ENCODE peak calls at places on chromosomes 5 and 9, in four cellular contexts. Z is left ventricle myocardium inferior, Q is IMR-90, U is HCT116. N is an unnamed sample.

GRCh38 chr9:8857330-8858249 is 1058.0 kb upstream of the DMAC1 start:
- DNase-seq in Q (no peak), Z (peak), U (no peak), N (peak)

GRCh38 chr9:12718482-12719026 is 25.4 kb downstream of the TYRP1 start:
- DNase-seq in U (no peak), Q (peak), Z (no peak), N (no peak)

GRCh38 chr5:16656561-16657191 is 39.9 kb upstream of the RETREG1 start:
- DNase-seq in Z (no peak), Q (no peak), U (no peak), N (no peak)

GRCh38 chr9:36337002-36337401 is 63.1 kb downstream of the RNF38 start:
- DNase-seq in Z (no peak), Q (no peak), U (no peak), N (no peak)

GRCh38 chr9:72537011-72537545 is 15.7 kb downstream of the TMC1 start:
- DNase-seq in U (no peak), Z (no peak), Q (no peak), N (no peak)

GRCh38 chr5:1137567-1138444 is 25.9 kb upstream of the SLC12A7 start:
- DNase-seq in Z (no peak), Q (no peak), U (no peak), N (no peak)

GRCh38 chr9:121288874-121289553 is 21.1 kb downstream of the GSN start:
- DNase-seq in Z (peak), Q (peak), U (no peak), N (peak)

GRCh38 chr5:80097516-80097915 is 62.4 kb downstream of the THBS4 start:
- DNase-seq in Q (no peak), Z (no peak), U (no peak), N (no peak)

GRCh38 chr5:52859619-52860018 is 71.9 kb downstream of the ITGA1 start:
- DNase-seq in Z (no peak), U (no peak), Q (peak), N (no peak)

GRCh38 chr5:148780711-148781110 is 45.7 kb upstream of the ADRB2 start:
- DNase-seq in Q (no peak), U (no peak), Z (no peak), N (no peak)
- TF ChIP-seq CTCF in Q (no peak), U (no peak), Z (no peak), N (peak)

GRCh38 chr5:32038537-32038936 is 135.6 kb downstream of the GOLPH3 start:
- DNase-seq in Q (no peak), Z (no peak), U (no peak), N (no peak)
- TF ChIP-seq CTCF in Q (no peak), Z (no peak), U (no peak), N (no peak)

GRCh38 chr5:96093340-96093739 is 131.7 kb upstream of the ELL2 start:
- DNase-seq in U (no peak), Z (no peak), Q (no peak), N (peak)

GRCh38 chr5:96101358-96102089 is 139.9 kb upstream of the ELL2 start:
- DNase-seq in Z (no peak), U (no peak), Q (no peak), N (no peak)

GRCh38 chr5:96093890-96094381 is 132.3 kb upstream of the ELL2 start:
- DNase-seq in Q (no peak), Z (no peak), U (peak), N (peak)

GRCh38 chr5:96094904-96095303 is 133.3 kb upstream of the ELL2 start:
- DNase-seq in Q (no peak), U (no peak), Z (no peak), N (no peak)

DNA sequence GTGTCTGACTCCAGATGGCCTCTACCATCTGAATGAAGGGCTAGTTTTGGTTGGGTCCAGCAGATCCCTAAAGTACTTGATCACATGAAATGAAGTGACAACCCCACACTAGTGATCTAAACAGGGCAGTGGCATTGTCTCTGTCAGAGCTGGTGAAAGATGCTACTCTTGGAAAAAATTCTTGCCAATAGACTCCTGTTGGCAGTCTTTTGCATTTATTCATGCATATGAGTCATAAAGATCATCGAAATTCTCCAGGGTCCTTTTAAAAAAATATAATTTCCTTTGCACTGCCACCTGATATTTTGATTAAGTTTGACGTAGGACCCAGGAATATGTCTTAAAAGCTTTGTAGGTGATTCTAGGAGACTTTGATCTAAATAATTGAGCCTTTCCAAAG is 135.1 kb upstream of the ELL2 start:
- DNase-seq in Q (no peak), U (no peak), Z (no peak), N (no peak)
- TF ChIP-seq CTCF in Q (no peak), U (no peak), Z (no peak), N (no peak)

GRCh38 chr5:159049844-159050318 is 49.8 kb downstream of the EBF1 start:
- DNase-seq in Z (no peak), Q (peak), U (no peak), N (no peak)
- TF ChIP-seq CTCF in Z (peak), Q (peak), U (no peak), N (no peak)

GRCh38 chr9:106432631-106433030 is 430.3 kb upstream of the ZNF462 start:
- DNase-seq in Z (no peak), U (no peak), Q (no peak), N (no peak)
- TF ChIP-seq CTCF in Z (no peak), U (no peak), Q (no peak), N (no peak)

DNA sequence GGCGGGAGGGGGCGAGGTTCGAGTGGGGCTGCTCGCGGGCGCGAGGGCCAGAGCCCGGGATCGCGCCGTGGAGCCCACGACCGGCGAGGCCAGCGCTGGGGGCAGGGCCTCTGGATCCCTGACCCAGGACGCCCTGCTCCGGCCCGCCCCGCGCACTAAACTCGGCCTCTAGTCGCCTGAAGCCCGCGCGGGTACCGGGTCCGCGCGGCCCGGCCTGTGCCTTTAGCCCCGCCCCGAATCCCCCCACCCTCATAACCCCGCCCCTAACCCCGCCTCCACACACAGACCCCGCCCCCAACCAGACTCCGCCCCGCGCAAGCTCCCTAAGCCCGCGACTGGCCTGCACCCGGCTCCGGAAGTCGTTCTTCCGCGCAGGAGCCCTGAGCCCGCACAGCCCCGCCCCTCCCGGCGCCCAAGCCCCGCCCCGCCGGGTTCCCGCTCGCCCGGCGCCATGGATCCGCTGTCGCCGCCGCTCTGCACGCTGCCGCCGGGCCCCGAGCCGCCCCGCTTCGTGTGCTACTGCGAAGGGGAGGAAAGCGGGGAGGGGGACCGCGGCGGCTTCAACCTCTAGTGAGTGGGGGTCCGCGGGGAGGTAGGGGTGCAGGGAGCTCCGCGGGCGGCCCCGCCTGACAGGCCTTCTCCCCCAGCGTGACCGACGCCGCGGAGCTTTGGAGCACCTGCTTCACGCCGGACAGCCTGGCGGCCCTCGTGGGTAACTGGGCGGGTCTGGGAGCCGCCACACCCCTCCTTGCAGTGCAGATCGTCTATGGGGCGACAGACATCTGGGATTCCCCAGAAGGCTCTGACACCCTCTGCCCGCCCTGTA is at the start of gene PAXX:
- DNase-seq in Q (peak), U (peak), Z (peak), N (peak)
- TF ChIP-seq CTCF in Q (no peak), U (no peak), Z (no peak), N (no peak)

DNA sequence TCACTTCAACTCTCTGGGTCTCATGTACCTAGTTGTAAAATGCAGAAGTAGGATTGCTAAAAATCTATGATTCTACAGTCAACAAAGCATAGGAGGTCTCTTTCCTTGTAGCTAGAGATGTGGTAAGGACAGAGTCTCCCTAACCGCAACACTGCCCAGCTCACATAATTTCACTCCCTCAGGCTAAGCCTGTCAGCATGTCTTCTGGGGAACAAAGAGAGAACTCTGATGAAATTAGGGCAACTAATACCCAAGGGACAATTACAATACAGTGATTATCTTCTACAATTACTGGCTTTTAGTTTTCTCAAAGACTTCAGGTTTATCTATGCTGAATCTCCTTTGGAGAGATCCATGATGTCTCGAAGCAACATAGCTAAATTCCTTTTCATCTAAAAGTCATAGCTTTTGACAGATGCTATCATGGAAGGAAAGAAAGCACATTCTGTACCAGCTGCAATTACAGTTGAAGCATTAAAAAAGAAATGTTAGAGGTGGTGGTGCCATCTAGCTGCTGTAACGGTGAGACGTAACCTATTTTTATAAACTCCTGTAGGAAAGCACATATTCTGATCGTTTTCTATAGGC is 141.1 kb upstream of the TARS1 start:
- DNase-seq in Z (no peak), Q (peak), U (peak), N (peak)
- TF ChIP-seq CTCF in Z (peak), Q (peak), U (peak), N (no peak)

DNA sequence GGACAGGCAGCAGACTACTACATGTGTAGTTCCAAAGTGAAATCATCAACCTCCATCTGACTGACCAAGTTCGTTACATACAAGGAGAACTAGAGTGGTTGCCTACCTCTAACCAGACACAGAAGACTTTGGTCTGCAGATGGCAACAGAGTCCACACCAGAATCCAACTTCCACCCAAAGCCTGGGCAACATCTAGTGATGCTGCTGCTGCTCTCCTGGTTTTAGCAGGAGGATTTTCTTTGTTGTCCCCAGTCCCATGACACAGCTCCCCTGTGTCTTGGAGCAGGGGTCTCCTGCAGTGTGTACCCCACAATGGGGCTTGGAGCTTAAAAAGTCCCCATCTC is 46.4 kb upstream of the APC start:
- DNase-seq in Q (no peak), Z (no peak), U (no peak), N (no peak)
- TF ChIP-seq CTCF in Q (no peak), Z (peak), U (no peak), N (no peak)

DNA sequence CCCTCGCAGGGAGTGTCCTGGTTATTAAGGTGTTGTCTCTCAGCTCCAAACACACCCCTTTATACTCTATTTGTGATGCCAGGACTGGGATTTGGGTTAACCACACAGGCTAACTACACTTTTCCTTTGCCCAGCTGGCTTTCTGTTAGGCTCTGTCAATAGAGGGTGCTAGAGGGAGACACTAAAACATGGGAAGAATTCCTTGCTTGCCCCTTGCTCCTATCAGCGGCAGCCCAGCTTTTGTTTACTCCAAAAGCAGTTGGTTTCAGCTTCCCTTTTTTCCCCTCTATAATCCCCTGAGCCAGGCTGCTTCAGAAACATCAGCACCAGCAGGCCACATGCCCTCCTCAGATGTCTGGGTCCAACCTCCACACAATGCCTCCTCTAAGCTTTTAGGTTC is 297.1 kb downstream of the KCTD16 start:
- DNase-seq in Z (no peak), U (peak), Q (peak), N (peak)
- TF ChIP-seq CTCF in Z (peak), U (peak), Q (peak), N (no peak)

N was measured in Calu3.